ENCODE peak calls at places on chromosomes 5 and 9, in eight cellular contexts. One of them, this sample, is unnamed.

GRCh38 chr5:40689442-40689841 is 9.7 kb downstream of the PTGER4 start:
- DNase-seq in CD8-positive, alpha-beta T cell: no peak
- DNase-seq in activated gamma-delta T cell treated with Interleukin-2 at 50 U/mL for 16 hours: no peak
- DNase-seq in amniotic stem cell: peak
- DNase-seq in lung: no peak
- DNase-seq in sciatic nerve: no peak
- DNase-seq in nucleus accumbens: no peak
- DNase-seq in HEK293T: no peak
- DNase-seq in this sample: no peak

GRCh38 chr5:144487207-144487606 is 316.5 kb downstream of the KCTD16 start:
- DNase-seq in CD8-positive, alpha-beta T cell: no peak
- DNase-seq in activated gamma-delta T cell treated with Interleukin-2 at 50 U/mL for 16 hours: no peak
- DNase-seq in amniotic stem cell: no peak
- DNase-seq in lung: no peak
- DNase-seq in sciatic nerve: no peak
- DNase-seq in nucleus accumbens: no peak
- DNase-seq in HEK293T: no peak
- DNase-seq in this sample: no peak

GRCh38 chr5:172841258-172841657 is 7.2 kb downstream of the ERGIC1 start:
- DNase-seq in CD8-positive, alpha-beta T cell: no peak
- DNase-seq in activated gamma-delta T cell treated with Interleukin-2 at 50 U/mL for 16 hours: no peak
- DNase-seq in amniotic stem cell: no peak
- DNase-seq in lung: no peak
- DNase-seq in sciatic nerve: no peak
- DNase-seq in nucleus accumbens: no peak
- DNase-seq in HEK293T: no peak
- DNase-seq in this sample: no peak

GRCh38 chr5:17169507-17169906 is 47.9 kb upstream of the BASP1 start:
- DNase-seq in CD8-positive, alpha-beta T cell: no peak
- DNase-seq in activated gamma-delta T cell treated with Interleukin-2 at 50 U/mL for 16 hours: no peak
- DNase-seq in amniotic stem cell: no peak
- DNase-seq in lung: no peak
- DNase-seq in sciatic nerve: no peak
- DNase-seq in nucleus accumbens: no peak
- DNase-seq in HEK293T: no peak
- DNase-seq in this sample: no peak

GRCh38 chr9:123725389-123725788 is 204.5 kb downstream of the DENND1A start:
- DNase-seq in CD8-positive, alpha-beta T cell: no peak
- DNase-seq in activated gamma-delta T cell treated with Interleukin-2 at 50 U/mL for 16 hours: no peak
- DNase-seq in amniotic stem cell: no peak
- DNase-seq in lung: no peak
- DNase-seq in sciatic nerve: no peak
- DNase-seq in nucleus accumbens: peak
- DNase-seq in HEK293T: no peak
- DNase-seq in this sample: no peak

GRCh38 chr9:127293767-127294166 is 29.2 kb downstream of the GARNL3 start:
- DNase-seq in CD8-positive, alpha-beta T cell: no peak
- DNase-seq in activated gamma-delta T cell treated with Interleukin-2 at 50 U/mL for 16 hours: no peak
- DNase-seq in amniotic stem cell: no peak
- DNase-seq in lung: no peak
- DNase-seq in sciatic nerve: no peak
- DNase-seq in nucleus accumbens: no peak
- DNase-seq in HEK293T: no peak
- DNase-seq in this sample: no peak

GRCh38 chr9:133991211-133991921 is 758 bp downstream of the VAV2 start:
- DNase-seq in CD8-positive, alpha-beta T cell: no peak
- DNase-seq in activated gamma-delta T cell treated with Interleukin-2 at 50 U/mL for 16 hours: no peak
- DNase-seq in amniotic stem cell: no peak
- DNase-seq in lung: no peak
- DNase-seq in sciatic nerve: no peak
- DNase-seq in nucleus accumbens: no peak
- DNase-seq in HEK293T: no peak
- DNase-seq in this sample: peak

GRCh38 chr9:995192-995591 is 18.7 kb downstream of the DMRT3 start:
- DNase-seq in CD8-positive, alpha-beta T cell: no peak
- DNase-seq in activated gamma-delta T cell treated with Interleukin-2 at 50 U/mL for 16 hours: no peak
- DNase-seq in amniotic stem cell: no peak
- DNase-seq in lung: no peak
- DNase-seq in sciatic nerve: no peak
- DNase-seq in nucleus accumbens: no peak
- DNase-seq in HEK293T: no peak
- DNase-seq in this sample: no peak

GRCh38 chr5:93359296-93359957 is 221.6 kb downstream of the NR2F1-AS1 start:
- DNase-seq in CD8-positive, alpha-beta T cell: no peak
- DNase-seq in activated gamma-delta T cell treated with Interleukin-2 at 50 U/mL for 16 hours: no peak
- DNase-seq in amniotic stem cell: peak
- DNase-seq in lung: no peak
- DNase-seq in sciatic nerve: no peak
- DNase-seq in nucleus accumbens: no peak
- DNase-seq in HEK293T: no peak
- DNase-seq in this sample: no peak

GRCh38 chr5:149632311-149633251 is 51.3 kb downstream of the ARHGEF37 start:
- DNase-seq in CD8-positive, alpha-beta T cell: no peak
- DNase-seq in activated gamma-delta T cell treated with Interleukin-2 at 50 U/mL for 16 hours: no peak
- DNase-seq in amniotic stem cell: no peak
- DNase-seq in lung: no peak
- DNase-seq in sciatic nerve: no peak
- DNase-seq in nucleus accumbens: no peak
- DNase-seq in HEK293T: no peak
- DNase-seq in this sample: peak

GRCh38 chr9:105932276-105932675 is 237.9 kb downstream of the TMEM38B start:
- DNase-seq in CD8-positive, alpha-beta T cell: no peak
- DNase-seq in activated gamma-delta T cell treated with Interleukin-2 at 50 U/mL for 16 hours: no peak
- DNase-seq in amniotic stem cell: no peak
- DNase-seq in lung: no peak
- DNase-seq in sciatic nerve: no peak
- DNase-seq in nucleus accumbens: no peak
- DNase-seq in HEK293T: no peak
- DNase-seq in this sample: no peak

GRCh38 chr9:94697972-94698581 is 28.4 kb upstream of the AOPEP start:
- DNase-seq in CD8-positive, alpha-beta T cell: no peak
- DNase-seq in activated gamma-delta T cell treated with Interleukin-2 at 50 U/mL for 16 hours: no peak
- DNase-seq in amniotic stem cell: no peak
- DNase-seq in lung: peak
- DNase-seq in sciatic nerve: no peak
- DNase-seq in nucleus accumbens: no peak
- DNase-seq in HEK293T: peak
- DNase-seq in this sample: no peak

GRCh38 chr5:77029376-77029885 is 773 bp upstream of the AGGF1 start:
- DNase-seq in CD8-positive, alpha-beta T cell: no peak
- DNase-seq in activated gamma-delta T cell treated with Interleukin-2 at 50 U/mL for 16 hours: no peak
- DNase-seq in amniotic stem cell: no peak
- DNase-seq in lung: no peak
- DNase-seq in sciatic nerve: no peak
- DNase-seq in nucleus accumbens: no peak
- DNase-seq in HEK293T: no peak
- DNase-seq in this sample: no peak

GRCh38 chr5:172775326-172776234 is 4.6 kb upstream of the DUSP1 start:
- DNase-seq in CD8-positive, alpha-beta T cell: no peak
- DNase-seq in activated gamma-delta T cell treated with Interleukin-2 at 50 U/mL for 16 hours: no peak
- DNase-seq in amniotic stem cell: no peak
- DNase-seq in lung: peak
- DNase-seq in sciatic nerve: no peak
- DNase-seq in nucleus accumbens: no peak
- DNase-seq in HEK293T: no peak
- DNase-seq in this sample: peak

GRCh38 chr5:96516631-96517071 is 83.6 kb upstream of the PCSK1 start:
- DNase-seq in CD8-positive, alpha-beta T cell: no peak
- DNase-seq in activated gamma-delta T cell treated with Interleukin-2 at 50 U/mL for 16 hours: no peak
- DNase-seq in amniotic stem cell: no peak
- DNase-seq in lung: no peak
- DNase-seq in sciatic nerve: no peak
- DNase-seq in nucleus accumbens: no peak
- DNase-seq in HEK293T: no peak
- DNase-seq in this sample: no peak

GRCh38 chr5:150078802-150079654 is 7.3 kb downstream of the CSF1R start:
- DNase-seq in CD8-positive, alpha-beta T cell: no peak
- DNase-seq in activated gamma-delta T cell treated with Interleukin-2 at 50 U/mL for 16 hours: no peak
- DNase-seq in amniotic stem cell: no peak
- DNase-seq in lung: no peak
- DNase-seq in sciatic nerve: no peak
- DNase-seq in nucleus accumbens: no peak
- DNase-seq in HEK293T: no peak
- DNase-seq in this sample: peak

GRCh38 chr9:7088598-7088997 is 330.8 kb downstream of the KDM4C start:
- DNase-seq in CD8-positive, alpha-beta T cell: no peak
- DNase-seq in activated gamma-delta T cell treated with Interleukin-2 at 50 U/mL for 16 hours: no peak
- DNase-seq in amniotic stem cell: no peak
- DNase-seq in lung: no peak
- DNase-seq in sciatic nerve: no peak
- DNase-seq in nucleus accumbens: no peak
- DNase-seq in HEK293T: no peak
- DNase-seq in this sample: no peak

GRCh38 chr5:140570058-140570457 is 5.4 kb downstream of the SLC35A4 start:
- DNase-seq in CD8-positive, alpha-beta T cell: no peak
- DNase-seq in activated gamma-delta T cell treated with Interleukin-2 at 50 U/mL for 16 hours: no peak
- DNase-seq in amniotic stem cell: no peak
- DNase-seq in lung: no peak
- DNase-seq in sciatic nerve: no peak
- DNase-seq in nucleus accumbens: no peak
- DNase-seq in HEK293T: no peak
- DNase-seq in this sample: no peak

GRCh38 chr5:35804201-35804653 is 52.5 kb upstream of the IL7R start:
- DNase-seq in CD8-positive, alpha-beta T cell: no peak
- DNase-seq in activated gamma-delta T cell treated with Interleukin-2 at 50 U/mL for 16 hours: no peak
- DNase-seq in amniotic stem cell: no peak
- DNase-seq in lung: no peak
- DNase-seq in sciatic nerve: no peak
- DNase-seq in nucleus accumbens: peak
- DNase-seq in HEK293T: no peak
- DNase-seq in this sample: no peak

GRCh38 chr5:9920696-9921095 is 290.5 kb upstream of the TAS2R1 start:
- DNase-seq in CD8-positive, alpha-beta T cell: no peak
- DNase-seq in activated gamma-delta T cell treated with Interleukin-2 at 50 U/mL for 16 hours: no peak
- DNase-seq in amniotic stem cell: no peak
- DNase-seq in lung: no peak
- DNase-seq in sciatic nerve: no peak
- DNase-seq in nucleus accumbens: no peak
- DNase-seq in HEK293T: no peak
- DNase-seq in this sample: no peak